ENCODE peak calls at places on chromosomes 12 and 14, in seven cellular contexts. M, T, U, G, P, E and X are unnamed samples.

GRCh38 chr12:113048716-113049127 is 7.8 kb upstream of the DTX1 start:
- DNase-seq in M (peak; percentile 73), T (no peak), U (peak; percentile 39), G (peak; percentile 37), P (no peak), E (peak; percentile 24), X (peak; percentile 66)

GRCh38 chr14:23538785-23539184 is 12.8 kb downstream of the ZFHX2 start:
- DNase-seq in M (no peak), T (peak; percentile 46), U (peak; percentile 43), G (no peak), P (no peak), E (no peak), X (peak; percentile 92)

GRCh38 chr14:90058876-90059458 is 2.8 kb upstream of the KCNK13 start:
- DNase-seq in M (no peak), T (no peak), U (no peak), G (peak; percentile 24), P (no peak), E (no peak), X (no peak)

GRCh38 chr14:94989946-94990345 is 167.4 kb downstream of the DICER1 start:
- DNase-seq in M (no peak), T (no peak), U (no peak), G (no peak), P (no peak), E (no peak), X (no peak)

GRCh38 chr12:62434504-62435336 is 31.9 kb upstream of the MON2 start:
- DNase-seq in M (no peak), T (no peak), U (no peak), G (no peak), P (no peak), E (no peak), X (peak; percentile 12)

GRCh38 chr12:10171954-10172353 is at the start of gene OLR1:
- DNase-seq in M (no peak), T (no peak), U (no peak), G (peak; percentile 30), P (no peak), E (no peak), X (no peak)

GRCh38 chr14:51211149-51211548 is 28.9 kb upstream of the TMX1 start:
- DNase-seq in M (no peak), T (no peak), U (no peak), G (peak; percentile 59), P (no peak), E (no peak), X (no peak)

GRCh38 chr14:94128216-94128839 is 1.1 kb downstream of the IFI27L2 start:
- DNase-seq in M (no peak), T (no peak), U (no peak), G (no peak), P (no peak), E (no peak), X (no peak)

GRCh38 chr12:43789941-43790340 is 16.2 kb downstream of the TWF1 start:
- DNase-seq in M (no peak), T (no peak), U (no peak), G (peak; percentile 50), P (no peak), E (no peak), X (no peak)

GRCh38 chr12:22481557-22482104 is 62.7 kb downstream of the C2CD5 start:
- DNase-seq in M (no peak), T (no peak), U (no peak), G (no peak), P (no peak), E (no peak), X (no peak)

GRCh38 chr12:96247567-96247962 is 53.4 kb downstream of the ELK3 start:
- DNase-seq in M (no peak), T (no peak), U (no peak), G (peak; percentile 43), P (no peak), E (no peak), X (no peak)